ENCODE peak calls at places on chromosomes 11 and 22, in four cellular contexts. C, M, Z and V are unnamed samples.

GRCh38 chr22:36155702-36156101 is 4.9 kb downstream of the APOL3 start:
- DNase-seq in C (no peak), M (peak), Z (no peak), V (no peak)

GRCh38 chr11:87252869-87253268 is 215.1 kb downstream of the TMEM135 start:
- DNase-seq in C (no peak), M (no peak), Z (no peak), V (no peak)

GRCh38 chr22:40509401-40510134 is 127.0 kb downstream of the MRTFA start:
- DNase-seq in C (no peak), M (no peak), Z (no peak), V (no peak)

GRCh38 chr11:104957280-104957679 is 11.1 kb downstream of the CASP4 start:
- DNase-seq in C (no peak), M (no peak), Z (no peak), V (no peak)

GRCh38 chr11:61327669-61328071 is 5.2 kb downstream of the DDB1 start:
- DNase-seq in C (no peak), M (no peak), Z (no peak), V (no peak)

GRCh38 chr22:19488884-19489843 is 9.4 kb downstream of the CDC45 start:
- DNase-seq in C (no peak), M (no peak), Z (peak), V (no peak)

GRCh38 chr22:46090051-46090591 is 60.2 kb upstream of the PPARA start:
- DNase-seq in C (no peak), M (no peak), Z (no peak), V (no peak)

GRCh38 chr22:39664485-39665200 is 94.1 kb downstream of the CACNA1I start:
- DNase-seq in C (no peak), M (no peak), Z (peak), V (peak)

GRCh38 chr11:15655552-15655951 is 540.8 kb downstream of the INSC start:
- DNase-seq in C (no peak), M (no peak), Z (peak), V (no peak)

GRCh38 chr11:127898422-127899365 is 688.7 kb downstream of the ETS1 start:
- DNase-seq in C (no peak), M (no peak), Z (no peak), V (no peak)

GRCh38 chr11:45860348-45860747 is 13.1 kb downstream of the CRY2 start:
- DNase-seq in C (no peak), M (no peak), Z (no peak), V (no peak)

GRCh38 chr22:39534591-39535301 is 2.2 kb upstream of the RPS19BP1 start:
- DNase-seq in C (no peak), M (peak), Z (peak), V (peak)

GRCh38 chr11:9066432-9066925 is 24.9 kb downstream of the SCUBE2 start:
- DNase-seq in C (no peak), M (peak), Z (no peak), V (peak)

GRCh38 chr11:133787379-133788103 is 57.8 kb downstream of the SPATA19 start:
- DNase-seq in C (no peak), M (no peak), Z (no peak), V (peak)

GRCh38 chr22:43233529-43233928 is 46.6 kb upstream of the TTLL12 start:
- DNase-seq in C (no peak), M (no peak), Z (no peak), V (no peak)

GRCh38 chr22:49132009-49132408 is 695.7 kb downstream of the BRD1 start:
- DNase-seq in C (no peak), M (no peak), Z (no peak), V (no peak)

GRCh38 chr22:30444632-30445437 is 19.3 kb downstream of the MTFP1 start:
- DNase-seq in C (no peak), M (peak), Z (peak), V (peak)

GRCh38 chr11:34335331-34335730 is 22.5 kb downstream of the ABTB2 start:
- DNase-seq in C (no peak), M (no peak), Z (no peak), V (no peak)

GRCh38 chr11:35413568-35413967 is 5.8 kb downstream of the SLC1A2 start:
- DNase-seq in C (no peak), M (no peak), Z (no peak), V (no peak)

GRCh38 chr22:24338701-24339451 is 68.2 kb downstream of the SPECC1L start:
- DNase-seq in C (no peak), M (no peak), Z (no peak), V (no peak)

GRCh38 chr22:40030757-40031092 is 36.0 kb downstream of the FAM83F start:
- DNase-seq in C (no peak), M (no peak), Z (no peak), V (no peak)

GRCh38 chr11:102983491-102983890 is 28.0 kb upstream of the MMP13 start:
- DNase-seq in C (no peak), M (no peak), Z (no peak), V (no peak)

DNA sequence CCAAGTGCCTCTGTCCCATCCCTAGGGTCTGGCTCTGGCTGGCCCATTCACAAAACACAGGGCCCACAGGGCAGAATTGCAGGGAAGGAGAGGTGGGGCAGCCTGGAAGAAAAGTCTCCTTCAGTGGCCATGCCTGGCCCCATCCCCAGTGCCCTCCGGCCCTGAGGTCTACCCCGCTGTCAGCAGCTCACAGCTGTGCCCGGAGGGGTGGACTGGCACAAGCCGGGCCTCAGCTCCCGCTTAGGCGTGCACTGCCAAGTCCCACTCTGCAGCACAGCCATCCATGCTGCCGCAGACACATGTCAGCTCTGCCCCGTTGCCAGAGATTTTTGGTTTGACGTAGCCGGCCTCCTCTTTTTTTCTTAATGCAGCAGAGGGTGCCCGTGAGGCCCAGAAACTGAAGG is 3.9 kb upstream of the SCN2B start:
- DNase-seq in C (no peak), M (peak), Z (no peak), V (peak)
- TF ChIP-seq ETV6 in C (no peak), M (no peak), Z (no peak), V (no peak)

GRCh38 chr11:100918551-100919500 is 210.8 kb downstream of the PGR start:
- DNase-seq in C (no peak), M (no peak), Z (no peak), V (no peak)
- TF ChIP-seq ETV6 in C (no peak), M (no peak), Z (no peak), V (no peak)

GRCh38 chr11:64654958-64655541 is 64.0 kb downstream of the SLC22A12 start:
- DNase-seq in C (no peak), M (no peak), Z (no peak), V (no peak)
- TF ChIP-seq ETV6 in C (no peak), M (no peak), Z (no peak), V (no peak)

GRCh38 chr11:47111318-47111804 is 65.3 kb downstream of the ARFGAP2 start:
- DNase-seq in C (peak), M (no peak), Z (no peak), V (no peak)

GRCh38 chr11:47107709-47108108 is 69.0 kb downstream of the ARFGAP2 start:
- DNase-seq in C (no peak), M (no peak), Z (no peak), V (no peak)

GRCh38 chr11:47109882-47110281 is 66.8 kb downstream of the ARFGAP2 start:
- DNase-seq in C (no peak), M (no peak), Z (no peak), V (no peak)

GRCh38 chr11:47108214-47108613 is 68.5 kb downstream of the ARFGAP2 start:
- DNase-seq in C (no peak), M (no peak), Z (no peak), V (no peak)

DNA sequence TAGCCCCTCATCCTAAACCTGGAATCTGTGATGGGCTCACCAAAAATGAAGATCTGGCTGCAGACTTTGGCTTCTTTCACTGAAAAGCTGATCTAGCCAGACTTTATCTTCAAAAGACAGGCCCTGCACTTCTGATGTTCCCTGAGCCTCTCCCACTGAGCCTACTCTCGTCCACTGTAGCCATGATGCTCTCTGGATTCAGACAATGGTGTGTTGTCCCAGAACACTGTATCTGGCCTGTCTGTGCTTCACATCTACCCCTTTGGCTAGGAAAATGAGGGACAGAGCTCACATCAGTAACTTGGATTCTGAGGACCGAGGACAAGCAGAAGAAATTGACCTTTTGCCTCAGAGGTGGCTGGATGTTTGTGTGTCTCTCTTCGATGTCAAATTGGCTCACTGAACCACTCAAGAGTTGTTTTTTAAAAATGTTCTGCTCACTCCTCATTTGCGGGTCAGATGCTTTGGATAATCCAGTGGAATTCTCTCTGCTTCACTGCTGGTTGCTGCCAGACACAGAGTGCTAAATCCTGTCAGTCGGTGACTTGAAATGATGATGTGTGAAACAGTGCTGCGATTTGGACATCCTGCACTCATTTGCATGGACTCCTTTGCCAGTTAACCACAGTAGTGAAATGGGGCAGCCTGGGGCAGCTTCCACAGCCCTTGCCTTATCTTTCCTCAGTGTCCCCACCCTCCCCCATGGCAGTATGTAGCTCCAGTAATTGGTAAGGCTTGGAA is 67.5 kb downstream of the ARFGAP2 start:
- DNase-seq in C (no peak), M (no peak), Z (no peak), V (no peak)
- TF ChIP-seq ETV6 in C (no peak), M (no peak), Z (no peak), V (no peak)

GRCh38 chr11:10303558-10304363 is 1.1 kb upstream of the ADM start:
- DNase-seq in C (no peak), M (peak), Z (no peak), V (peak)

GRCh38 chr11:10302294-10302743 is 2.6 kb upstream of the ADM start:
- DNase-seq in C (no peak), M (no peak), Z (no peak), V (no peak)

GRCh38 chr11:10301656-10302293 is 3.1 kb upstream of the ADM start:
- DNase-seq in C (no peak), M (no peak), Z (no peak), V (no peak)

GRCh38 chr11:10304495-10305261 is at the start of gene ADM:
- DNase-seq in C (no peak), M (peak), Z (peak), V (peak)

GRCh38 chr11:10302744-10303557 is 1.9 kb upstream of the ADM start:
- DNase-seq in C (no peak), M (peak), Z (peak), V (peak)
- TF ChIP-seq ETV6 in C (no peak), M (no peak), Z (no peak), V (peak)

DNA sequence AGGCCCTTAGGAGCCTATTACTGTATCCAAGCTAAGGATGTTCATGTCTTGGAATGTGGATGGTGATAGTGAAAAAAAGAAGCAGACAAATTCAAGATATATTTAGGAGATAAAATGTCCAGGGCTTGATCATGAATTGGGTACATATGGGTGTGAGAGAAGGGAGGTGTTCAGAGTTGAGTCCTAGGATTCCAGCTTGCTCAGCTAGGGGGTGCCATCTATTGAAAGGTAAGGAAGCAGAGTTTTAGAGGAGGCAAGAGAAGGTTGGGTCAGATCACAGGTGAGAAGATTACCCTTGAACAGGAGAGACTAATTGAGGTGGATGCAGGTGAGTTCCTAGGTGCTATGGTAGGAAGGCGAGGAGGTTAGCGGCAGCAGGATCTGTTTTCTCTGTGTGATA is 60.5 kb downstream of the GRAMD1B start:
- DNase-seq in C (no peak), M (no peak), Z (no peak), V (no peak)
- TF ChIP-seq ETV6 in C (no peak), M (no peak), Z (no peak), V (no peak)

GRCh38 chr11:134942633-134943032 is 530.6 kb upstream of the B3GAT1 start:
- DNase-seq in C (no peak), M (no peak), Z (no peak), V (no peak)
- TF ChIP-seq ETV6 in C (no peak), M (no peak), Z (no peak), V (no peak)

GRCh38 chr11:78190871-78191538 is 2.3 kb downstream of the USP35 start:
- DNase-seq in C (no peak), M (peak), Z (no peak), V (no peak)
- TF ChIP-seq ETV6 in C (no peak), M (no peak), Z (no peak), V (no peak)